ENCODE peak calls at places on chromosomes 5 and 9, in ten cellular contexts. D, N, V, L, E, P, Y, Z, X and M are unnamed samples.
A peak's percentile ranks its signal among the peaks of the same experiment; 100 is the strongest.

GRCh38 chr9:74562611-74563010 is 65.5 kb downstream of the RORB start:
- DNase-seq in D (no peak), N (no peak), V (no peak), L (no peak), E (no peak), P (no peak), Y (no peak), Z (no peak), X (no peak), M (no peak)

GRCh38 chr5:11007251-11007650 is 246.2 kb upstream of the DAP start:
- DNase-seq in D (no peak), N (no peak), V (no peak), L (no peak), E (no peak), P (no peak), Y (no peak), Z (no peak), X (no peak), M (no peak)

GRCh38 chr5:61332891-61333350 is 863 bp downstream of the ZSWIM6 start:
- DNase-seq in D (peak; percentile 37), N (peak; percentile 39), V (no peak), L (peak; percentile 56), E (peak; percentile 69), P (no peak), Y (peak; percentile 34), Z (peak; percentile 89), X (peak; percentile 56), M (no peak)

GRCh38 chr9:354453-354852 is 139.8 kb downstream of the DOCK8 start:
- DNase-seq in D (no peak), N (no peak), V (no peak), L (peak; percentile 91), E (no peak), P (no peak), Y (no peak), Z (no peak), X (no peak), M (no peak)

GRCh38 chr5:143177263-143177994 is 226.1 kb downstream of the NR3C1 start:
- DNase-seq in D (no peak), N (no peak), V (no peak), L (peak; percentile 90), E (no peak), P (no peak), Y (peak; percentile 76), Z (no peak), X (peak; percentile 67), M (no peak)

GRCh38 chr5:134638760-134639201 is 6.2 kb upstream of the SAR1B start:
- DNase-seq in D (no peak), N (no peak), V (no peak), L (no peak), E (no peak), P (no peak), Y (no peak), Z (no peak), X (no peak), M (no peak)

GRCh38 chr5:23994581-23995370 is 487.4 kb downstream of the PRDM9 start:
- DNase-seq in D (no peak), N (no peak), V (no peak), L (no peak), E (no peak), P (no peak), Y (no peak), Z (no peak), X (no peak), M (no peak)

GRCh38 chr5:158951951-158952545 is 147.7 kb downstream of the EBF1 start:
- DNase-seq in D (no peak), N (no peak), V (no peak), L (no peak), E (no peak), P (no peak), Y (no peak), Z (no peak), X (no peak), M (no peak)

GRCh38 chr9:68780735-68781134 is 75.7 kb downstream of the PIP5K1B start:
- DNase-seq in D (no peak), N (no peak), V (no peak), L (no peak), E (no peak), P (no peak), Y (no peak), Z (no peak), X (peak; percentile 13), M (no peak)

GRCh38 chr9:68778635-68779034 is 73.6 kb downstream of the PIP5K1B start:
- DNase-seq in D (no peak), N (no peak), V (no peak), L (no peak), E (no peak), P (no peak), Y (no peak), Z (no peak), X (no peak), M (no peak)

GRCh38 chr9:68780377-68780707 is 75.3 kb downstream of the PIP5K1B start:
- DNase-seq in D (no peak), N (no peak), V (no peak), L (no peak), E (peak; percentile 17), P (no peak), Y (no peak), Z (no peak), X (no peak), M (no peak)

GRCh38 chr9:68781866-68782265 is 76.8 kb downstream of the PIP5K1B start:
- DNase-seq in D (no peak), N (no peak), V (no peak), L (no peak), E (no peak), P (no peak), Y (no peak), Z (no peak), X (no peak), M (no peak)

GRCh38 chr9:68779558-68780376 is 74.7 kb downstream of the PIP5K1B start:
- DNase-seq in D (peak; percentile 65), N (peak; percentile 87), V (peak; percentile 90), L (peak; percentile 94), E (peak; percentile 97), P (peak; percentile 81), Y (peak; percentile 91), Z (peak; percentile 99), X (peak; percentile 86), M (peak; percentile 94)
- TF ChIP-seq POLR2A in D (peak; percentile 80), N (peak; percentile 66), V (peak; percentile 89), L (peak; percentile 80), E (peak; percentile 43), P (no peak), Y (peak; percentile 87), Z (no peak), X (peak; percentile 82), M (peak; percentile 55)

DNA sequence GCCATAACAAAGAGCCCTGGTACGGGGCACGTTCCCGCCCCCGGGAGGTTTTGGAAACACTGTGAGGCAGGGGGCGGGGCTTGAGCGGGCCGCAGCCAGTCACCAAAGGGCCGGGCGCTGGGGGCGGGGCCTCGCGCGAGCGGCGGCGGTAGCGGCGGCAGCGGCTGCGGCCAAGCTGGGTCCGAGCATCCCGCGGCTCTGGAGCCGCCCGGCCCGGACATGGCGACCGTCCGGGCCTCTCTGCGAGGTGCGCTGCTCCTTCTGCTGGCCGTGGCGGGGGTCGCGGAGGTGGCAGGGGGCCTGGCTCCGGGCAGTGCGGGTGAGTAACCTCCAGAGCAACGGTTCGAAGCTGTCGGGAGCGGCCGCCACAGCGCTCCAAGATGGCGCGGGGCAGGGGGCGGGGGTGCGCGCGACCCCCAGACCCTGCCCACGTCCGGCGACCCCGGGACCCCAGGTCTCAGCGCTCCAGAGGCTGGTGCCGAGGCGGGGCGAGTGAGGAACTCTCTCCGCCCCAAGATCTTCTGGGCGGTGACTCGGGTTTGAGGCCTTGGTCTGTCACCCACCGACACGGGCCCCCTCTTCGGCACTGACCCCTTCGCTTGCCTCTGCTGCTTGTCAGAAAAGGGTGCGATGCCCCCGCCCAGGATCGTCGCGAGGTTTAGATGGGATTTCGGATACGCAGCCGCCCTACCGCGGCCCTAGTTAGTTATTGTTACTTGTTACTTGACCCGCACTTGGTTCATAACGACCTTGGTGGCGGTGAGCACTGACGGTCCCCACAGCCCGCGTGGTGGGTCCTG is at the start of gene RECK:
- DNase-seq in D (peak; percentile 82), N (peak; percentile 91), V (peak; percentile 85), L (peak; percentile 89), E (peak; percentile 91), P (peak; percentile 37), Y (peak; percentile 72), Z (peak; percentile 98), X (peak; percentile 63), M (peak; percentile 89)
- TF ChIP-seq POLR2A in D (no peak), N (peak; percentile 34), V (peak; percentile 88), L (no peak), E (no peak), P (no peak), Y (peak; percentile 77), Z (no peak), X (peak; percentile 63), M (peak; percentile 86)

GRCh38 chr5:43115968-43116367 is 4.7 kb upstream of the ZNF131 start:
- DNase-seq in D (no peak), N (no peak), V (no peak), L (no peak), E (no peak), P (no peak), Y (no peak), Z (no peak), X (no peak), M (no peak)

GRCh38 chr5:43117092-43117491 is 3.6 kb upstream of the ZNF131 start:
- DNase-seq in D (no peak), N (no peak), V (no peak), L (no peak), E (no peak), P (no peak), Y (peak; percentile 48), Z (no peak), X (no peak), M (no peak)

GRCh38 chr5:43123887-43124286 is 3.2 kb downstream of the ZNF131 start:
- DNase-seq in D (no peak), N (no peak), V (no peak), L (no peak), E (no peak), P (no peak), Y (no peak), Z (no peak), X (no peak), M (no peak)

GRCh38 chr5:43120720-43121564 is at the start of gene ZNF131:
- DNase-seq in D (peak; percentile 89), N (peak; percentile 97), V (peak; percentile 94), L (peak; percentile 97), E (peak; percentile 96), P (peak; percentile 93), Y (peak; percentile 94), Z (peak; percentile 99), X (peak; percentile 96), M (peak; percentile 95)

DNA sequence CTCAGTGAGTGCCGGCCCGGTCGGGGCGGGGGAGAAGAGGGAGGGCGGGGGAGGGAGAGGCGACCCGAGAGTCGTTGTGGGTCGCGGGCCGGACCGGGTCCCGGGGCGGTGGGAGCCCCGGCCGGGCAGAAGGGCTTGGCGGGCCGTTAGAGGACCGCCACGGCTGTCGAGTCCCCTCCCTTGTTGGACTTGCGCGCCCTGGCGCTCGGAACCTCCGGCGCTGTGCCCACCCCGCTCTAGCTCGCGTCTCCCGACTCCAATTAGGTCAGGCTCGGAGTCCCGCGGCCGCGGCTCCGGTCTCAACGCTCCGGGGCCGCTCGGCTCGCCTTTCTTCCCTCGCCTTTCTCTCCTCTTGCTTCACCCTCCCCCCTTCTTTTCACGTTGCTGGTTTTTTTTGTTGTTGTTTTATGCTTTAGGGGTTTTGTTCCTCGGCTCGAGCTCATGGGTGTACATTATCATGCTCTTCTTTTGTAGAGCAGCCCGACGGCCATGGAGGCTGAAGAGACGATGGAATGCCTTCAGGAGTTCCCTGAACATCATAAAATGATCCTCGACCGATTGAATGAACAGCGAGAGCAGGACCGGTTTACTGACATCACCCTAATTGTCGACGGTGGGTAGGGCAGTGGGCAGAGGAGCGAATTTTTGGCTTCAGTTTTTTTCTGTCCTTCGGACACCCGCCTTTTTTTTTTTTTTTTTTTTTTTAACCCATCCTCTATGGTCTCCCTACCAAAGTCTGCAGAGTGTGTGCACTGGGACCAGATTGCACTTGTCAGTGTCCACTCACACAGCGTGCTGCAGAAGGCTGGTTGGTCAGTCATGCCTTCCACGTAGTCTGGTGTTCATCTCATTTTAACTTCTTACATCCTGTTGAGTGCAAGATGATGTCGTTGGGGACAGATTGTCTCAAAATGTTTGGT is 1.1 kb downstream of the ZNF131 start:
- DNase-seq in D (no peak), N (no peak), V (no peak), L (peak; percentile 15), E (no peak), P (no peak), Y (peak; percentile 30), Z (no peak), X (peak; percentile 40), M (no peak)
- TF ChIP-seq POLR2A in D (no peak), N (no peak), V (peak; percentile 86), L (no peak), E (peak; percentile 61), P (no peak), Y (peak; percentile 87), Z (no peak), X (peak; percentile 44), M (peak; percentile 75)

DNA sequence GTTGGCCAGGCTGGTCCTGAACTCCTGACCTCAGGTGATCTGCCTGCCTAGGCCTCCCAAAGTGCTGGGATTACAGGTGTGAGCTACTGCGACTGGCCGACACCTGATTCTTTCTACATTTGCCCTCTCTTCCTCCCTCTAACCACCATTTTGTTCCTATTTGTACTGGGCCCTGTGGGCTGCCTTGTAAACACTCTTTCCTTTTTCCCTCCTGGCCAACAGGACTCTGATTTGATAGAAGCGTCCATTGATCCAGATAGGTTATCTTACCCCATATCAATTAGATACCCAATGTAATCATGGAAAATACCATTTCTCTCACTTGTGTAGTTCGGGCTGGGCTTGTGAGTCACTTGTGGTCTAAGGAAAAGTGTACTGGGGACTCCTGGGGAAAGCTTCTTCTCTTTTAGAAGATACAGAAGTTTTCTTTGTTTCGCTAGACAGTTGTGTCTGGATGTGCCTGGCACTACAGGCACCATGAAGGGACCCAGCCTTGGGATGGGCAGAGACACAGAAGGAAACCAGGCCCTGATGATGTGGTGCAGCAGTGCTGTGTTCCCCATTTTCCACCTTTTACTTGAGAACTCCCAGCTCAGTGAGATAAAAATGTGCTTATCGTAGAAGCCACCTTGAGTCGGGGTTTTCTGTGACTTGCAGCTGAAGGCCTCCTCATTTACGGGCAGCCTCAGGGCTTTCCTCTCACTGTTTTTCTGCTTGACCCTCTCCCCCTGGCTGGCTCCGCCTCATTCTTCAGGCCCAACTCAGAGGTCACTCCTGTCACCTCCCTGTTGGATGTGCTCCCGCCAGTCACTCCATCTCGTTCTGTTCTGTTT is 32.8 kb upstream of the CPEB4 start:
- DNase-seq in D (no peak), N (no peak), V (no peak), L (no peak), E (no peak), P (no peak), Y (no peak), Z (no peak), X (no peak), M (no peak)
- TF ChIP-seq POLR2A in D (no peak), N (no peak), V (no peak), L (no peak), E (no peak), P (no peak), Y (no peak), Z (no peak), X (no peak), M (no peak)